ENCODE peak calls at places on chromosomes 11 and 22, in nine cellular contexts. One of them, this sample, is unnamed.

GRCh38 chr22:27393371-27393770 is 408.2 kb downstream of the MN1 start:
- DNase-seq in keratinocyte: no peak
- DNase-seq in activated CD4-positive, alpha-beta T cell treated with anti-CD3 and anti-CD28 coated beads, Interleukin-2, amount 50 U/mL, for 24 hours: no peak
- DNase-seq in A549: peak
- DNase-seq in T47D: no peak
- DNase-seq in Calu3: peak
- DNase-seq in nucleus accumbens: no peak
- DNase-seq in fibroblast of pulmonary artery: no peak
- DNase-seq in SJSA1: no peak
- DNase-seq in this sample: no peak

GRCh38 chr22:36868546-36868945 is 7.7 kb downstream of the NCF4 start:
- DNase-seq in T47D: no peak
- DNase-seq in fibroblast of pulmonary artery: no peak
- DNase-seq in activated CD4-positive, alpha-beta T cell treated with anti-CD3 and anti-CD28 coated beads, Interleukin-2, amount 50 U/mL, for 24 hours: no peak
- DNase-seq in nucleus accumbens: no peak
- DNase-seq in SJSA1: no peak
- DNase-seq in Calu3: no peak
- DNase-seq in A549: no peak
- DNase-seq in keratinocyte: no peak
- DNase-seq in this sample: no peak

GRCh38 chr22:25956801-25957200 is 212.5 kb upstream of the SEZ6L start:
- DNase-seq in nucleus accumbens: no peak
- DNase-seq in A549: no peak
- DNase-seq in SJSA1: no peak
- DNase-seq in T47D: no peak
- DNase-seq in keratinocyte: no peak
- DNase-seq in fibroblast of pulmonary artery: no peak
- DNase-seq in Calu3: no peak
- DNase-seq in activated CD4-positive, alpha-beta T cell treated with anti-CD3 and anti-CD28 coated beads, Interleukin-2, amount 50 U/mL, for 24 hours: no peak
- DNase-seq in this sample: no peak

GRCh38 chr11:117856892-117857291 is 19.6 kb downstream of the FXYD6 start:
- DNase-seq in SJSA1: no peak
- DNase-seq in keratinocyte: no peak
- DNase-seq in A549: no peak
- DNase-seq in nucleus accumbens: no peak
- DNase-seq in activated CD4-positive, alpha-beta T cell treated with anti-CD3 and anti-CD28 coated beads, Interleukin-2, amount 50 U/mL, for 24 hours: no peak
- DNase-seq in Calu3: no peak
- DNase-seq in T47D: no peak
- DNase-seq in fibroblast of pulmonary artery: no peak
- DNase-seq in this sample: no peak

GRCh38 chr11:69516526-69516925 is 35.1 kb downstream of the LINC01488 start:
- DNase-seq in A549: no peak
- DNase-seq in nucleus accumbens: no peak
- DNase-seq in activated CD4-positive, alpha-beta T cell treated with anti-CD3 and anti-CD28 coated beads, Interleukin-2, amount 50 U/mL, for 24 hours: no peak
- DNase-seq in SJSA1: no peak
- DNase-seq in fibroblast of pulmonary artery: no peak
- DNase-seq in keratinocyte: no peak
- DNase-seq in Calu3: no peak
- DNase-seq in T47D: no peak
- DNase-seq in this sample: no peak

GRCh38 chr11:2860636-2861035 is 24.9 kb downstream of the CDKN1C start:
- DNase-seq in A549: peak
- DNase-seq in T47D: no peak
- DNase-seq in Calu3: peak
- DNase-seq in keratinocyte: no peak
- DNase-seq in fibroblast of pulmonary artery: peak
- DNase-seq in activated CD4-positive, alpha-beta T cell treated with anti-CD3 and anti-CD28 coated beads, Interleukin-2, amount 50 U/mL, for 24 hours: no peak
- DNase-seq in nucleus accumbens: no peak
- DNase-seq in SJSA1: no peak
- DNase-seq in this sample: no peak

GRCh38 chr11:71120346-71120963 is 131.9 kb downstream of the SHANK2 start:
- DNase-seq in activated CD4-positive, alpha-beta T cell treated with anti-CD3 and anti-CD28 coated beads, Interleukin-2, amount 50 U/mL, for 24 hours: no peak
- DNase-seq in keratinocyte: no peak
- DNase-seq in T47D: peak
- DNase-seq in A549: peak
- DNase-seq in fibroblast of pulmonary artery: no peak
- DNase-seq in nucleus accumbens: no peak
- DNase-seq in Calu3: peak
- DNase-seq in SJSA1: no peak
- DNase-seq in this sample: peak

GRCh38 chr11:116683982-116684381 is 88.8 kb downstream of the BUD13 start:
- DNase-seq in Calu3: no peak
- DNase-seq in nucleus accumbens: no peak
- DNase-seq in SJSA1: no peak
- DNase-seq in T47D: no peak
- DNase-seq in A549: no peak
- DNase-seq in activated CD4-positive, alpha-beta T cell treated with anti-CD3 and anti-CD28 coated beads, Interleukin-2, amount 50 U/mL, for 24 hours: no peak
- DNase-seq in fibroblast of pulmonary artery: no peak
- DNase-seq in keratinocyte: no peak
- DNase-seq in this sample: no peak

GRCh38 chr11:9905562-9905961 is 241.7 kb downstream of the SWAP70 start:
- DNase-seq in SJSA1: peak
- DNase-seq in fibroblast of pulmonary artery: peak
- DNase-seq in T47D: no peak
- DNase-seq in A549: peak
- DNase-seq in keratinocyte: no peak
- DNase-seq in Calu3: no peak
- DNase-seq in activated CD4-positive, alpha-beta T cell treated with anti-CD3 and anti-CD28 coated beads, Interleukin-2, amount 50 U/mL, for 24 hours: no peak
- DNase-seq in nucleus accumbens: no peak
- DNase-seq in this sample: no peak

GRCh38 chr22:40635940-40636379 is 559 bp downstream of the MRTFA start:
- DNase-seq in fibroblast of pulmonary artery: no peak
- DNase-seq in keratinocyte: no peak
- DNase-seq in T47D: no peak
- DNase-seq in SJSA1: no peak
- DNase-seq in Calu3: no peak
- DNase-seq in nucleus accumbens: no peak
- DNase-seq in A549: no peak
- DNase-seq in activated CD4-positive, alpha-beta T cell treated with anti-CD3 and anti-CD28 coated beads, Interleukin-2, amount 50 U/mL, for 24 hours: no peak
- DNase-seq in this sample: peak

GRCh38 chr11:109435121-109435742 is 13.2 kb downstream of the C11orf87 start:
- DNase-seq in activated CD4-positive, alpha-beta T cell treated with anti-CD3 and anti-CD28 coated beads, Interleukin-2, amount 50 U/mL, for 24 hours: no peak
- DNase-seq in SJSA1: no peak
- DNase-seq in T47D: no peak
- DNase-seq in A549: no peak
- DNase-seq in nucleus accumbens: no peak
- DNase-seq in fibroblast of pulmonary artery: no peak
- DNase-seq in keratinocyte: no peak
- DNase-seq in Calu3: no peak
- DNase-seq in this sample: no peak

GRCh38 chr11:12979928-12980689 is 29.0 kb upstream of the RASSF10 start:
- DNase-seq in nucleus accumbens: no peak
- DNase-seq in T47D: no peak
- DNase-seq in SJSA1: no peak
- DNase-seq in Calu3: no peak
- DNase-seq in keratinocyte: no peak
- DNase-seq in A549: no peak
- DNase-seq in fibroblast of pulmonary artery: no peak
- DNase-seq in activated CD4-positive, alpha-beta T cell treated with anti-CD3 and anti-CD28 coated beads, Interleukin-2, amount 50 U/mL, for 24 hours: no peak
- DNase-seq in this sample: no peak

GRCh38 chr11:12163181-12163841 is 52.9 kb downstream of the MICAL2 start:
- DNase-seq in activated CD4-positive, alpha-beta T cell treated with anti-CD3 and anti-CD28 coated beads, Interleukin-2, amount 50 U/mL, for 24 hours: no peak
- DNase-seq in keratinocyte: no peak
- DNase-seq in fibroblast of pulmonary artery: peak
- DNase-seq in A549: peak
- DNase-seq in nucleus accumbens: no peak
- DNase-seq in Calu3: no peak
- DNase-seq in T47D: no peak
- DNase-seq in SJSA1: peak
- DNase-seq in this sample: no peak

GRCh38 chr11:92979176-92979575 is 9.7 kb downstream of the MTNR1B start:
- DNase-seq in nucleus accumbens: no peak
- DNase-seq in A549: no peak
- DNase-seq in SJSA1: peak
- DNase-seq in keratinocyte: no peak
- DNase-seq in activated CD4-positive, alpha-beta T cell treated with anti-CD3 and anti-CD28 coated beads, Interleukin-2, amount 50 U/mL, for 24 hours: no peak
- DNase-seq in T47D: no peak
- DNase-seq in Calu3: no peak
- DNase-seq in fibroblast of pulmonary artery: peak
- DNase-seq in this sample: no peak

GRCh38 chr22:50304528-50305392 is 2.7 kb downstream of the PLXNB2 start:
- DNase-seq in nucleus accumbens: no peak
- DNase-seq in Calu3: peak
- DNase-seq in T47D: no peak
- DNase-seq in A549: peak
- DNase-seq in fibroblast of pulmonary artery: peak
- DNase-seq in keratinocyte: no peak
- DNase-seq in SJSA1: no peak
- DNase-seq in activated CD4-positive, alpha-beta T cell treated with anti-CD3 and anti-CD28 coated beads, Interleukin-2, amount 50 U/mL, for 24 hours: no peak
- DNase-seq in this sample: peak

GRCh38 chr11:35598254-35599125 is 19.8 kb upstream of the FJX1 start:
- DNase-seq in fibroblast of pulmonary artery: peak
- DNase-seq in T47D: no peak
- DNase-seq in SJSA1: no peak
- DNase-seq in Calu3: peak
- DNase-seq in nucleus accumbens: no peak
- DNase-seq in activated CD4-positive, alpha-beta T cell treated with anti-CD3 and anti-CD28 coated beads, Interleukin-2, amount 50 U/mL, for 24 hours: no peak
- DNase-seq in A549: peak
- DNase-seq in keratinocyte: no peak
- DNase-seq in this sample: no peak

GRCh38 chr11:45593992-45594391 is 71.4 kb downstream of the CHST1 start:
- DNase-seq in A549: peak
- DNase-seq in fibroblast of pulmonary artery: no peak
- DNase-seq in Calu3: no peak
- DNase-seq in activated CD4-positive, alpha-beta T cell treated with anti-CD3 and anti-CD28 coated beads, Interleukin-2, amount 50 U/mL, for 24 hours: no peak
- DNase-seq in T47D: no peak
- DNase-seq in nucleus accumbens: no peak
- DNase-seq in SJSA1: peak
- DNase-seq in keratinocyte: no peak
- DNase-seq in this sample: no peak

GRCh38 chr11:131690776-131691557 is 320.6 kb downstream of the NTM start:
- DNase-seq in fibroblast of pulmonary artery: no peak
- DNase-seq in T47D: no peak
- DNase-seq in Calu3: no peak
- DNase-seq in nucleus accumbens: no peak
- DNase-seq in SJSA1: no peak
- DNase-seq in A549: no peak
- DNase-seq in keratinocyte: no peak
- DNase-seq in activated CD4-positive, alpha-beta T cell treated with anti-CD3 and anti-CD28 coated beads, Interleukin-2, amount 50 U/mL, for 24 hours: no peak
- DNase-seq in this sample: no peak

GRCh38 chr22:27668828-27669797 is 132.4 kb downstream of the MN1 start:
- DNase-seq in nucleus accumbens: no peak
- DNase-seq in SJSA1: peak
- DNase-seq in A549: peak
- DNase-seq in activated CD4-positive, alpha-beta T cell treated with anti-CD3 and anti-CD28 coated beads, Interleukin-2, amount 50 U/mL, for 24 hours: no peak
- DNase-seq in Calu3: peak
- DNase-seq in T47D: no peak
- DNase-seq in keratinocyte: no peak
- DNase-seq in fibroblast of pulmonary artery: peak
- DNase-seq in this sample: no peak

GRCh38 chr22:41517172-41518047 is 26.9 kb downstream of the POLR3H start:
- DNase-seq in activated CD4-positive, alpha-beta T cell treated with anti-CD3 and anti-CD28 coated beads, Interleukin-2, amount 50 U/mL, for 24 hours: no peak
- DNase-seq in T47D: peak
- DNase-seq in nucleus accumbens: peak
- DNase-seq in Calu3: peak
- DNase-seq in A549: peak
- DNase-seq in keratinocyte: no peak
- DNase-seq in SJSA1: peak
- DNase-seq in fibroblast of pulmonary artery: peak
- DNase-seq in this sample: peak

GRCh38 chr22:28075260-28075981 is 156.4 kb upstream of the PITPNB start:
- DNase-seq in SJSA1: peak
- DNase-seq in keratinocyte: no peak
- DNase-seq in A549: peak
- DNase-seq in activated CD4-positive, alpha-beta T cell treated with anti-CD3 and anti-CD28 coated beads, Interleukin-2, amount 50 U/mL, for 24 hours: no peak
- DNase-seq in nucleus accumbens: no peak
- DNase-seq in Calu3: peak
- DNase-seq in T47D: no peak
- DNase-seq in fibroblast of pulmonary artery: peak
- DNase-seq in this sample: no peak

GRCh38 chr11:15434529-15434928 is 319.8 kb downstream of the INSC start:
- DNase-seq in keratinocyte: no peak
- DNase-seq in A549: no peak
- DNase-seq in SJSA1: no peak
- DNase-seq in T47D: no peak
- DNase-seq in nucleus accumbens: no peak
- DNase-seq in Calu3: no peak
- DNase-seq in fibroblast of pulmonary artery: no peak
- DNase-seq in activated CD4-positive, alpha-beta T cell treated with anti-CD3 and anti-CD28 coated beads, Interleukin-2, amount 50 U/mL, for 24 hours: no peak
- DNase-seq in this sample: no peak

GRCh38 chr11:127000291-127000968 is at the start of gene KIRREL3:
- DNase-seq in keratinocyte: no peak
- DNase-seq in T47D: peak
- DNase-seq in activated CD4-positive, alpha-beta T cell treated with anti-CD3 and anti-CD28 coated beads, Interleukin-2, amount 50 U/mL, for 24 hours: no peak
- DNase-seq in Calu3: no peak
- DNase-seq in SJSA1: peak
- DNase-seq in nucleus accumbens: peak
- DNase-seq in A549: peak
- DNase-seq in fibroblast of pulmonary artery: no peak
- DNase-seq in this sample: peak

GRCh38 chr11:3197878-3198528 is 20.6 kb downstream of the MRGPRG start:
- DNase-seq in fibroblast of pulmonary artery: no peak
- DNase-seq in SJSA1: no peak
- DNase-seq in T47D: no peak
- DNase-seq in nucleus accumbens: no peak
- DNase-seq in A549: no peak
- DNase-seq in keratinocyte: no peak
- DNase-seq in activated CD4-positive, alpha-beta T cell treated with anti-CD3 and anti-CD28 coated beads, Interleukin-2, amount 50 U/mL, for 24 hours: no peak
- DNase-seq in Calu3: no peak
- DNase-seq in this sample: no peak

GRCh38 chr11:66902486-66903177 is 45.8 kb downstream of the LRFN4 start:
- DNase-seq in fibroblast of pulmonary artery: no peak
- DNase-seq in nucleus accumbens: no peak
- DNase-seq in activated CD4-positive, alpha-beta T cell treated with anti-CD3 and anti-CD28 coated beads, Interleukin-2, amount 50 U/mL, for 24 hours: no peak
- DNase-seq in Calu3: no peak
- DNase-seq in keratinocyte: no peak
- DNase-seq in SJSA1: no peak
- DNase-seq in T47D: no peak
- DNase-seq in A549: no peak
- DNase-seq in this sample: no peak

GRCh38 chr11:106496677-106497076 is 419.2 kb downstream of the AASDHPPT start:
- DNase-seq in SJSA1: no peak
- DNase-seq in T47D: no peak
- DNase-seq in A549: no peak
- DNase-seq in nucleus accumbens: no peak
- DNase-seq in activated CD4-positive, alpha-beta T cell treated with anti-CD3 and anti-CD28 coated beads, Interleukin-2, amount 50 U/mL, for 24 hours: no peak
- DNase-seq in keratinocyte: no peak
- DNase-seq in Calu3: no peak
- DNase-seq in fibroblast of pulmonary artery: no peak
- DNase-seq in this sample: no peak

GRCh38 chr22:28943501-28943879 is 60.1 kb downstream of the ZNRF3 start:
- DNase-seq in Calu3: no peak
- DNase-seq in A549: no peak
- DNase-seq in SJSA1: no peak
- DNase-seq in fibroblast of pulmonary artery: no peak
- DNase-seq in activated CD4-positive, alpha-beta T cell treated with anti-CD3 and anti-CD28 coated beads, Interleukin-2, amount 50 U/mL, for 24 hours: no peak
- DNase-seq in T47D: no peak
- DNase-seq in nucleus accumbens: no peak
- DNase-seq in keratinocyte: no peak
- DNase-seq in this sample: no peak

GRCh38 chr11:44357734-44358133 is 47.8 kb upstream of the ALX4 start:
- DNase-seq in Calu3: no peak
- DNase-seq in nucleus accumbens: no peak
- DNase-seq in A549: no peak
- DNase-seq in T47D: no peak
- DNase-seq in SJSA1: no peak
- DNase-seq in fibroblast of pulmonary artery: no peak
- DNase-seq in keratinocyte: no peak
- DNase-seq in activated CD4-positive, alpha-beta T cell treated with anti-CD3 and anti-CD28 coated beads, Interleukin-2, amount 50 U/mL, for 24 hours: no peak
- DNase-seq in this sample: no peak

GRCh38 chr11:125064070-125064469 is 965 bp downstream of the SLC37A2 start:
- DNase-seq in activated CD4-positive, alpha-beta T cell treated with anti-CD3 and anti-CD28 coated beads, Interleukin-2, amount 50 U/mL, for 24 hours: no peak
- DNase-seq in keratinocyte: no peak
- DNase-seq in nucleus accumbens: no peak
- DNase-seq in SJSA1: no peak
- DNase-seq in T47D: no peak
- DNase-seq in A549: no peak
- DNase-seq in fibroblast of pulmonary artery: no peak
- DNase-seq in Calu3: no peak
- DNase-seq in this sample: no peak

This sample was measured in midbrain.